ENCODE peak calls at places on chromosomes 4 and X, in five cellular contexts. X is stimulated activated naive CD8-positive, alpha-beta T cell treated with anti-CD3 and anti-CD28 coated beads, Interleukin-15, amount 100 ng/mL, for 72 hours; S is iPS DF 6.9; K is left colon; I is activated CD8-positive, alpha-beta memory T cell treated with anti-CD3 and anti-CD28 coated beads for 48 hours. Y is an unnamed sample.

GRCh38 chrX:107207943-107208342 is 1.5 kb downstream of the DNAAF6 start:
- DNase-seq in X (no peak), I (no peak), K (no peak), S (no peak), Y (no peak)

GRCh38 chr4:126038492-126039236 is 723.9 kb downstream of the FAT4 start:
- DNase-seq in K (no peak), X (no peak), S (no peak), I (no peak), Y (no peak)

GRCh38 chrX:154761977-154762528 is 611 bp upstream of the DKC1 start:
- DNase-seq in X (no peak), S (no peak), I (no peak), K (no peak), Y (no peak)

GRCh38 chr4:1259966-1260365 is 11.0 kb upstream of the CTBP1 start:
- DNase-seq in I (no peak), X (no peak), S (no peak), K (no peak), Y (no peak)

GRCh38 chrX:20432048-20432447 is 165.3 kb upstream of the RPS6KA3 start:
- DNase-seq in I (no peak), X (no peak), K (no peak), S (no peak), Y (no peak)

GRCh38 chr4:44446191-44446590 is 2.4 kb downstream of the KCTD8 start:
- DNase-seq in I (no peak), X (no peak), S (no peak), K (no peak), Y (no peak)

GRCh38 chr4:20544645-20545044 is 155.6 kb upstream of the PACRGL start:
- DNase-seq in I (no peak), X (no peak), K (no peak), S (no peak), Y (no peak)

GRCh38 chr4:2292679-2293108 is 30.8 kb upstream of the MXD4 start:
- DNase-seq in X (no peak), S (no peak), K (no peak), I (no peak), Y (no peak)

GRCh38 chrX:15750611-15751159 is 12.6 kb downstream of the CA5B start:
- DNase-seq in K (no peak), I (no peak), S (no peak), X (no peak), Y (no peak)

GRCh38 chrX:109537324-109537665 is 651 bp downstream of the NXT2 start:
- DNase-seq in K (peak), I (no peak), X (no peak), S (no peak), Y (peak)

GRCh38 chrX:45157647-45158046 is 43.0 kb downstream of the DIPK2B start:
- DNase-seq in X (no peak), K (no peak), I (no peak), S (no peak), Y (no peak)

GRCh38 chr4:79823148-79823763 is 249.8 kb downstream of the ANTXR2 start:
- DNase-seq in X (no peak), I (no peak), K (peak), S (no peak), Y (no peak)

GRCh38 chrX:100649550-100650356 is 5.8 kb downstream of the SRPX2 start:
- DNase-seq in X (no peak), I (no peak), S (no peak), K (peak), Y (peak)

GRCh38 chrX:69323786-69324720 is 158.8 kb upstream of the PJA1 start:
- DNase-seq in X (no peak), S (no peak), I (no peak), K (no peak), Y (no peak)

GRCh38 chrX:43068639-43069038 is 290.7 kb upstream of the PPP1R2C start:
- DNase-seq in I (no peak), X (no peak), S (no peak), K (no peak), Y (no peak)

GRCh38 chr4:141389649-141390048 is 169.0 kb downstream of the ZNF330 start:
- DNase-seq in X (no peak), S (no peak), I (no peak), K (no peak), Y (no peak)

GRCh38 chr4:165328101-165328425 is 594 bp downstream of the MSMO1 start:
- DNase-seq in S (no peak), K (no peak), I (no peak), X (no peak), Y (no peak)

GRCh38 chrX:100622989-100623388 is 13.6 kb downstream of the TSPAN6 start:
- DNase-seq in S (no peak), I (no peak), K (no peak), X (no peak), Y (no peak)

GRCh38 chr4:167177925-167178324 is 56.4 kb downstream of the SPOCK3 start:
- DNase-seq in K (no peak), X (no peak), S (no peak), I (no peak), Y (no peak)

GRCh38 chr4:13368262-13368661 is 115.9 kb downstream of the RAB28 start:
- DNase-seq in K (no peak), X (no peak), S (no peak), I (no peak), Y (no peak)

GRCh38 chr4:165626316-165626715 is 246.7 kb upstream of the TLL1 start:
- DNase-seq in I (no peak), X (no peak), S (no peak), K (no peak), Y (no peak)

GRCh38 chr4:117796677-117797076 is 237.6 kb upstream of the NDST3 start:
- DNase-seq in K (no peak), X (no peak), S (no peak), I (no peak), Y (no peak)

GRCh38 chr4:11138964-11139363 is 289.7 kb downstream of the HS3ST1 start:
- DNase-seq in I (no peak), K (no peak), S (no peak), X (no peak), Y (no peak)

GRCh38 chr4:3223346-3223745 is 25.6 kb upstream of the MSANTD1 start:
- DNase-seq in I (no peak), X (no peak), S (no peak), K (no peak), Y (no peak)

GRCh38 chr4:102429553-102429952 is 71.6 kb upstream of the NFKB1 start:
- DNase-seq in X (no peak), K (no peak), S (no peak), I (no peak), Y (no peak)

GRCh38 chrX:71095555-71095970 is at the start of gene FOXO4:
- DNase-seq in I (peak), X (peak), K (peak), S (no peak), Y (peak)

GRCh38 chr4:140195806-140196205 is 41.8 kb upstream of the MAML3 start:
- DNase-seq in K (no peak), I (no peak), X (no peak), S (no peak), Y (no peak)

GRCh38 chr4:77922158-77923094 is 59.8 kb downstream of the MRPL1 start:
- DNase-seq in K (no peak), S (no peak), X (no peak), I (no peak), Y (no peak)

GRCh38 chr4:158315706-158316105 is 105.4 kb downstream of the TMEM144 start:
- DNase-seq in I (no peak), S (no peak), X (no peak), K (no peak), Y (no peak)

GRCh38 chrX:129706395-129707072 is 32.2 kb upstream of the XPNPEP2 start:
- DNase-seq in I (no peak), K (no peak), X (no peak), S (no peak), Y (no peak)

GRCh38 chrX:36434521-36434920 is 515.0 kb downstream of the CFAP47 start:
- DNase-seq in K (no peak), I (no peak), S (no peak), X (no peak), Y (no peak)

GRCh38 chr4:88672987-88673386 is 24.6 kb downstream of the NAP1L5 start:
- DNase-seq in S (no peak), X (peak), I (no peak), K (no peak), Y (no peak)

GRCh38 chr4:120960868-120961267 is 38.3 kb upstream of the PRDM5 start:
- DNase-seq in X (no peak), S (no peak), K (peak), I (no peak), Y (no peak)

GRCh38 chr4:184821242-184821641 is 4.5 kb downstream of the ACSL1 start:
- DNase-seq in X (no peak), K (no peak), I (no peak), S (no peak), Y (no peak)

GRCh38 chr4:153792893-153793227 is 4.0 kb upstream of the SFRP2 start:
- DNase-seq in S (no peak), K (no peak), X (no peak), I (no peak), Y (no peak)

GRCh38 chrX:80290834-80291233 is 129.4 kb upstream of the TENT5D start:
- DNase-seq in K (no peak), X (no peak), S (no peak), I (no peak), Y (no peak)